ENCODE peak calls at places on chromosomes 16 and 17, in six cellular contexts. One of them, this sample, is unnamed.

GRCh38 chr17:49698005-49698404 is 9.8 kb downstream of the SLC35B1 start:
- DNase-seq in NCI-H510A treated with DMSO at 0.1 percent for 48 hours: no peak
- DNase-seq in ascending aorta: no peak
- DNase-seq in GF-D8: no peak
- DNase-seq in stimulated activated CD8-positive, alpha-beta memory T cell treated with anti-CD3 and anti-CD28 coated beads, Interleukin-4, amount 100 ng/mL, for 1 hour: no peak
- DNase-seq in adrenal gland: no peak
- DNase-seq in this sample: no peak

GRCh38 chr16:72400257-72401078 is 228.5 kb upstream of the PMFBP1 start:
- DNase-seq in adrenal gland: peak; percentile 21
- DNase-seq in stimulated activated CD8-positive, alpha-beta memory T cell treated with anti-CD3 and anti-CD28 coated beads, Interleukin-4, amount 100 ng/mL, for 1 hour: no peak
- DNase-seq in GF-D8: peak; percentile 17
- DNase-seq in ascending aorta: no peak
- DNase-seq in NCI-H510A treated with DMSO at 0.1 percent for 48 hours: peak; percentile 27
- DNase-seq in this sample: no peak

GRCh38 chr16:30350134-30350871 is 4.8 kb downstream of the CD2BP2 start:
- DNase-seq in NCI-H510A treated with DMSO at 0.1 percent for 48 hours: no peak
- DNase-seq in stimulated activated CD8-positive, alpha-beta memory T cell treated with anti-CD3 and anti-CD28 coated beads, Interleukin-4, amount 100 ng/mL, for 1 hour: no peak
- DNase-seq in adrenal gland: no peak
- DNase-seq in ascending aorta: no peak
- DNase-seq in GF-D8: no peak
- DNase-seq in this sample: no peak

GRCh38 chr17:13581925-13582324 is 19.8 kb downstream of the HS3ST3A1 start:
- DNase-seq in GF-D8: no peak
- DNase-seq in stimulated activated CD8-positive, alpha-beta memory T cell treated with anti-CD3 and anti-CD28 coated beads, Interleukin-4, amount 100 ng/mL, for 1 hour: no peak
- DNase-seq in ascending aorta: no peak
- DNase-seq in NCI-H510A treated with DMSO at 0.1 percent for 48 hours: no peak
- DNase-seq in adrenal gland: no peak
- DNase-seq in this sample: no peak

GRCh38 chr16:2535644-2536021 is 2.2 kb upstream of the PDPK1 start:
- DNase-seq in NCI-H510A treated with DMSO at 0.1 percent for 48 hours: no peak
- DNase-seq in stimulated activated CD8-positive, alpha-beta memory T cell treated with anti-CD3 and anti-CD28 coated beads, Interleukin-4, amount 100 ng/mL, for 1 hour: no peak
- DNase-seq in ascending aorta: peak; percentile 80
- DNase-seq in adrenal gland: peak; percentile 55
- DNase-seq in GF-D8: no peak
- DNase-seq in this sample: no peak

GRCh38 chr17:28018439-28019070 is 23.9 kb upstream of the NLK start:
- DNase-seq in ascending aorta: no peak
- DNase-seq in NCI-H510A treated with DMSO at 0.1 percent for 48 hours: no peak
- DNase-seq in GF-D8: no peak
- DNase-seq in adrenal gland: peak; percentile 82
- DNase-seq in stimulated activated CD8-positive, alpha-beta memory T cell treated with anti-CD3 and anti-CD28 coated beads, Interleukin-4, amount 100 ng/mL, for 1 hour: no peak
- DNase-seq in this sample: no peak

GRCh38 chr17:20291076-20291475 is 176.3 kb downstream of the LGALS9B start:
- DNase-seq in GF-D8: no peak
- DNase-seq in NCI-H510A treated with DMSO at 0.1 percent for 48 hours: no peak
- DNase-seq in adrenal gland: no peak
- DNase-seq in ascending aorta: no peak
- DNase-seq in stimulated activated CD8-positive, alpha-beta memory T cell treated with anti-CD3 and anti-CD28 coated beads, Interleukin-4, amount 100 ng/mL, for 1 hour: no peak
- DNase-seq in this sample: no peak

GRCh38 chr17:63700528-63701441 is 860 bp upstream of the LIMD2 start:
- DNase-seq in GF-D8: peak; percentile 10
- DNase-seq in adrenal gland: peak; percentile 58
- DNase-seq in ascending aorta: peak; percentile 88
- DNase-seq in NCI-H510A treated with DMSO at 0.1 percent for 48 hours: peak; percentile 59
- DNase-seq in stimulated activated CD8-positive, alpha-beta memory T cell treated with anti-CD3 and anti-CD28 coated beads, Interleukin-4, amount 100 ng/mL, for 1 hour: no peak
- DNase-seq in this sample: peak; percentile 47

GRCh38 chr16:85157813-85158701 is 45.8 kb upstream of the CIBAR2 start:
- DNase-seq in GF-D8: no peak
- DNase-seq in NCI-H510A treated with DMSO at 0.1 percent for 48 hours: peak; percentile 56
- DNase-seq in ascending aorta: no peak
- DNase-seq in adrenal gland: no peak
- DNase-seq in stimulated activated CD8-positive, alpha-beta memory T cell treated with anti-CD3 and anti-CD28 coated beads, Interleukin-4, amount 100 ng/mL, for 1 hour: peak; percentile 5
- DNase-seq in this sample: no peak

GRCh38 chr17:50043290-50044148 is 12.4 kb upstream of the ITGA3 start:
- DNase-seq in NCI-H510A treated with DMSO at 0.1 percent for 48 hours: no peak
- DNase-seq in stimulated activated CD8-positive, alpha-beta memory T cell treated with anti-CD3 and anti-CD28 coated beads, Interleukin-4, amount 100 ng/mL, for 1 hour: no peak
- DNase-seq in adrenal gland: peak; percentile 57
- DNase-seq in ascending aorta: peak; percentile 81
- DNase-seq in GF-D8: no peak
- DNase-seq in this sample: no peak

GRCh38 chr16:48537275-48537674 is 72.7 kb downstream of the N4BP1 start:
- DNase-seq in stimulated activated CD8-positive, alpha-beta memory T cell treated with anti-CD3 and anti-CD28 coated beads, Interleukin-4, amount 100 ng/mL, for 1 hour: no peak
- DNase-seq in GF-D8: peak; percentile 3
- DNase-seq in ascending aorta: no peak
- DNase-seq in adrenal gland: no peak
- DNase-seq in NCI-H510A treated with DMSO at 0.1 percent for 48 hours: no peak
- DNase-seq in this sample: no peak

GRCh38 chr16:71893888-71894228 is 1.5 kb upstream of the IST1 start:
- DNase-seq in ascending aorta: no peak
- DNase-seq in GF-D8: no peak
- DNase-seq in NCI-H510A treated with DMSO at 0.1 percent for 48 hours: no peak
- DNase-seq in stimulated activated CD8-positive, alpha-beta memory T cell treated with anti-CD3 and anti-CD28 coated beads, Interleukin-4, amount 100 ng/mL, for 1 hour: no peak
- DNase-seq in adrenal gland: no peak
- DNase-seq in this sample: no peak

GRCh38 chr16:48318630-48319029 is 66.6 kb downstream of the SIAH1 start:
- DNase-seq in GF-D8: peak; percentile 63
- DNase-seq in NCI-H510A treated with DMSO at 0.1 percent for 48 hours: no peak
- DNase-seq in ascending aorta: no peak
- DNase-seq in adrenal gland: peak; percentile 30
- DNase-seq in stimulated activated CD8-positive, alpha-beta memory T cell treated with anti-CD3 and anti-CD28 coated beads, Interleukin-4, amount 100 ng/mL, for 1 hour: no peak
- DNase-seq in this sample: no peak

GRCh38 chr16:56360117-56361008 is 65.0 kb downstream of the AMFR start:
- DNase-seq in ascending aorta: peak; percentile 60
- DNase-seq in adrenal gland: peak; percentile 50
- DNase-seq in stimulated activated CD8-positive, alpha-beta memory T cell treated with anti-CD3 and anti-CD28 coated beads, Interleukin-4, amount 100 ng/mL, for 1 hour: no peak
- DNase-seq in NCI-H510A treated with DMSO at 0.1 percent for 48 hours: no peak
- DNase-seq in GF-D8: no peak
- DNase-seq in this sample: no peak

This sample was measured in T-helper 9 cell.